ENCODE peak calls at places on chromosomes 13 and 19, in seven cellular contexts. U, K, M, B, O, N and T are unnamed samples. For H3K27me3 and H3K4me1, the result is how much of the 10 kb centered on the place peaks cover.

GRCh38 chr13:34678154-34678553 is 263.9 kb upstream of the NBEA start:
- DNase-seq in O (no peak), K (no peak), U (peak), N (no peak), B (no peak), M (no peak), T (no peak)

GRCh38 chr13:48528720-48529119 is 4.2 kb downstream of the RCBTB2 start:
- DNase-seq in U (no peak), K (no peak), M (no peak), B (no peak), O (no peak), N (no peak), T (no peak)

GRCh38 chr13:98537306-98537705 is 39.6 kb downstream of the STK24 start:
- DNase-seq in M (no peak), B (no peak), N (no peak), U (no peak), O (no peak), K (no peak), T (no peak)

GRCh38 chr13:20882206-20882605 is 20.3 kb downstream of the XPO4 start:
- DNase-seq in O (no peak), M (no peak), K (no peak), N (no peak), U (no peak), B (no peak), T (no peak)

GRCh38 chr19:50877338-50877737 is 4.1 kb downstream of the KLK2 start:
- DNase-seq in M (no peak), U (no peak), K (no peak), B (no peak), O (no peak), N (no peak), T (no peak)

GRCh38 chr19:16104722-16105121 is 7.0 kb upstream of the RAB8A start:
- DNase-seq in M (no peak), U (peak), N (no peak), K (no peak), O (peak), B (no peak), T (no peak)

GRCh38 chr13:31588923-31589322 is 150.4 kb upstream of the RXFP2 start:
- DNase-seq in M (no peak), B (no peak), U (no peak), N (peak), K (no peak), O (no peak), T (no peak)

GRCh38 chr13:109293166-109293565 is 493.2 kb downstream of the IRS2 start:
- DNase-seq in B (no peak), K (no peak), U (no peak), M (no peak), N (no peak), O (no peak), T (no peak)

GRCh38 chr19:19213822-19214558 is 2.2 kb downstream of the NCAN start:
- DNase-seq in U (no peak), N (no peak), O (no peak), B (no peak), M (no peak), K (no peak), T (no peak)

GRCh38 chr19:35461050-35461449 is 13.0 kb downstream of the FFAR2 start:
- DNase-seq in B (no peak), O (no peak), U (no peak), K (peak), N (no peak), M (no peak), T (no peak)

GRCh38 chr19:34452671-34453253 is 24.6 kb downstream of the UBA2 start:
- DNase-seq in K (no peak), U (peak), N (no peak), M (no peak), O (no peak), B (no peak), T (no peak)

GRCh38 chr13:103615778-103616177 is 549.6 kb upstream of the SLC10A2 start:
- DNase-seq in O (no peak), N (no peak), M (no peak), K (no peak), B (no peak), U (no peak), T (no peak)

GRCh38 chr19:3350014-3350663 is 16.2 kb upstream of the NFIC start:
- DNase-seq in U (peak), B (no peak), M (no peak), N (peak), K (peak), O (peak), T (no peak)

GRCh38 chr19:48122421-48122820 is 11.8 kb upstream of the PLA2G4C start:
- DNase-seq in U (no peak), N (no peak), K (no peak), O (no peak), M (no peak), B (no peak), T (no peak)

GRCh38 chr13:99384468-99384867 is 77.3 kb upstream of the GPR183 start:
- DNase-seq in O (no peak), N (no peak), K (no peak), B (no peak), U (no peak), M (no peak), T (no peak)

GRCh38 chr19:51064534-51065220 is at the start of gene KLK13:
- DNase-seq in K (peak), O (peak), U (no peak), B (no peak), M (no peak), N (no peak), T (no peak)

GRCh38 chr13:49023441-49023840 is 47.7 kb downstream of the FNDC3A start:
- DNase-seq in O (no peak), U (peak), K (no peak), M (no peak), N (no peak), B (no peak), T (no peak)

GRCh38 chr13:112442483-112443090 is 66.4 kb downstream of the SPACA7 start:
- DNase-seq in M (no peak), U (peak), B (no peak), O (no peak), N (no peak), K (no peak), T (no peak)

GRCh38 chr19:47247308-47247990 is 8.9 kb upstream of the CCDC9 start:
- DNase-seq in K (peak), B (no peak), N (peak), O (peak), M (peak), U (peak), T (no peak)

GRCh38 chr13:29859971-29860370 is 9.6 kb upstream of the UBL3 start:
- DNase-seq in M (no peak), B (no peak), K (no peak), O (no peak), N (no peak), U (peak), T (no peak)
- H3K4me3 ChIP-seq in M (no peak), B (no peak), K (no peak), O (no peak), N (no peak), U (no peak), T (no peak)

GRCh38 chr13:111139452-111139851 is 24.3 kb downstream of the ARHGEF7 start:
- DNase-seq in B (no peak), N (no peak), O (no peak), K (no peak), U (no peak), M (no peak), T (no peak)
- H3K27me3 ChIP-seq in B (under half), N (under half), O (under half), K (under half), U (under half), M (under half), T (under half)

GRCh38 chr13:114144606-114145244 is 12.3 kb upstream of the RASA3 start:
- DNase-seq in B (no peak), N (no peak), K (no peak), O (no peak), M (no peak), U (no peak), T (no peak)

GRCh38 chr13:114145256-114145655 is 12.8 kb upstream of the RASA3 start:
- DNase-seq in N (no peak), B (no peak), M (no peak), K (no peak), O (no peak), U (no peak), T (no peak)

GRCh38 chr13:114146629-114147028 is 14.2 kb upstream of the RASA3 start:
- DNase-seq in K (no peak), N (no peak), O (no peak), B (no peak), M (no peak), U (no peak), T (no peak)

GRCh38 chr13:114146173-114146572 is 13.8 kb upstream of the RASA3 start:
- DNase-seq in U (no peak), M (no peak), O (no peak), B (no peak), K (no peak), N (no peak), T (no peak)

GRCh38 chr13:114145722-114146121 is 13.3 kb upstream of the RASA3 start:
- DNase-seq in M (no peak), K (no peak), U (no peak), N (no peak), O (no peak), B (no peak), T (no peak)
- H3K4me1 ChIP-seq in M (under half), K (under half), U (under half), N (under half), O (under half), B (under half), T (under half)

GRCh38 chr13:67769063-67769986 is 539.2 kb upstream of the PCDH9 start:
- DNase-seq in U (no peak), K (no peak), B (no peak), M (no peak), O (no peak), N (no peak), T (no peak)
- H3K4me3 ChIP-seq in U (no peak), K (no peak), B (no peak), M (no peak), O (no peak), N (no peak), T (no peak)